ENCODE peak calls at places on chromosome 4, in five cellular contexts. R, G, U, H and P are unnamed samples.

GRCh38 chr4:75555294-75556164 is at the start of gene ODAPH:
- DNase-seq in R (no peak), G (no peak), U (no peak), H (no peak), P (peak)

GRCh38 chr4:122842392-122842791 is 15.8 kb downstream of the FGF2 start:
- DNase-seq in R (no peak), G (no peak), U (no peak), H (no peak), P (no peak)

GRCh38 chr4:5391492-5391891 is 316.9 kb downstream of the EVC2 start:
- DNase-seq in R (no peak), G (no peak), U (no peak), H (no peak), P (no peak)

GRCh38 chr4:24664956-24665355 is 80.6 kb upstream of the DHX15 start:
- DNase-seq in R (peak), G (no peak), U (no peak), H (no peak), P (no peak)

GRCh38 chr4:7424553-7425111 is 10.1 kb downstream of the PSAPL1 start:
- DNase-seq in R (no peak), G (no peak), U (no peak), H (peak), P (peak)

GRCh38 chr4:86935833-86936721 is 1.3 kb downstream of the AFF1 start:
- DNase-seq in R (no peak), G (no peak), U (peak), H (peak), P (no peak)

GRCh38 chr4:6331018-6331417 is 61.4 kb downstream of the WFS1 start:
- DNase-seq in R (no peak), G (no peak), U (no peak), H (no peak), P (no peak)

GRCh38 chr4:108029321-108029720 is 39.6 kb downstream of the HADH start:
- DNase-seq in R (no peak), G (no peak), U (no peak), H (no peak), P (no peak)

GRCh38 chr4:1293981-1294380 is 4.3 kb downstream of the MAEA start:
- DNase-seq in R (no peak), G (no peak), U (no peak), H (no peak), P (no peak)

GRCh38 chr4:111650553-111651183 is 494.6 kb upstream of the FAM241A start:
- DNase-seq in R (no peak), G (no peak), U (no peak), H (no peak), P (no peak)

GRCh38 chr4:98633159-98633558 is 25.3 kb downstream of the TSPAN5 start:
- DNase-seq in R (no peak), G (no peak), U (no peak), H (no peak), P (no peak)

GRCh38 chr4:98632258-98632657 is 26.2 kb downstream of the TSPAN5 start:
- DNase-seq in R (no peak), G (no peak), U (no peak), H (no peak), P (no peak)

GRCh38 chr4:98627883-98628282 is 30.5 kb downstream of the TSPAN5 start:
- DNase-seq in R (peak), G (no peak), U (no peak), H (no peak), P (no peak)

GRCh38 chr4:98631506-98631905 is 26.9 kb downstream of the TSPAN5 start:
- DNase-seq in R (no peak), G (no peak), U (no peak), H (no peak), P (no peak)

DNA sequence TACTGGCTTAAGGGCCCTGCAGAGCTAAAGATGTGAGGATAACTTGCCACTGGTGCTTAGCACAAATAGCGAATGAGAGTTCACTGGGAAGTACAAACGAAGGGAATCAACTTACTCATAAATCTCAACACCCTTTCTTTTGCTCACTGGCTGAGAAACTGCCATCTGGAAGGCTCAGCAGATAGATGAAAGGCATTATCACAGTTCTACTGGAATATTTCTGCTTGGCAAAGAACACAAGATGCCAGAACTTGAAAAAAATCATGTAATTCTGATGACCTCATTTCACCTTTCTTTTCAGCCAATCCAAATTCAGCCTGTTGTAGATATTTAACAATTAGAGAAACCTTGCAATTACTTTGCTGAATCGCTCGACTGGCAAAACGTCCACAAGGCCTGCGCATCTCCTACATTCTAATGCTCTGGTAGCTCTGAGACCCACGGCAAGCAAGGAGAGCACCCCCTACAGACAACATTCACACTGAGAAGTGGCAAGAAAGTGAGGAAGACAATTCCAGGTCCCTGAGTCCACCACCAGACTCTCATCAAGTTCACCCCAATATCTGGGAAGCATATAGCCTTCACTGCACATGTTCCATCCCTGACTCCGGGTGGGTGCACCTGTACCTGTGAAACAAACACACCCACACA is 27.5 kb downstream of the TSPAN5 start:
- DNase-seq in R (no peak), G (no peak), U (no peak), H (no peak), P (no peak)
- TF ChIP-seq CTCF in R (no peak), G (no peak), U (no peak), H (no peak), P (no peak)

DNA sequence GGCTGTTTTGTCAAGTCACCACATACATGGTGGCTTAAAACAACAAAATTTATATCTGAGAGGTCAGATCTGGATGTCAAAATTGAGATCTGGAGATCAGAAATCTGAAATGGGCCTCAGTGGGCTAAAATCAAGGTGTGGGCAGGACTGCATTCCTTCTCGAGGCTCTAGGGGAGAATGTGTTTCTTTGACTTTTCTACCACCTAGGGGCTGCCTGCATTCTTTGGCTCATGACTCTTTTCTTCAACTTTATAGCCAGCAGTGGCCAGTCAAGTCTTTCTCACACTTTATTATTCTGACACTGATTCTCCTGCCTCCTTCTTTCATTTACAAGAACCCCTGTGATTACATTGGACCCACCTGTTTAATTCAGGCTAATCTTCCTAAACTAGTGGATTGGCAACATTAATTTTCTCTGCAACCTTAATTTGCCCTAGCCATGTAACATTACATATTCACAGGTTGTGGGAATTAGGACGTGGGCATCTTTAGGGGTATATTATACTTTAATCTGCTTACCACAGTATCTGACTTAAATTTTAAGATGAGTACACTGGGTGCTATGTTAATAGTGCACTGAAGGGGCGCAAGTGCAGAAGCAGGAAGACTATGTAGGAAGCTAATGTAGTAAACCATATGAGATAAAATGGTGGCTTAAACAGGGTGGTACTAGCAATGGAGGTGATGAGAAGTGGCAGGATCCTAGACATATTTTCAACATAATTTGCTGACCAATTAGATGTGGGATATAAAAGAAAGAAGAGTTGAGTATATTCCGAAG is 188.0 kb downstream of the SLC4A4 start:
- DNase-seq in R (no peak), G (no peak), U (no peak), H (no peak), P (no peak)
- TF ChIP-seq CTCF in R (peak), G (peak), U (no peak), H (no peak), P (peak)

GRCh38 chr4:119785963-119786362 is 157.4 kb upstream of the PDE5A start:
- DNase-seq in R (no peak), G (no peak), U (no peak), H (no peak), P (no peak)
- TF ChIP-seq CTCF in R (peak), G (no peak), U (peak), H (peak), P (peak)

GRCh38 chr4:109977854-109978501 is 65.3 kb downstream of the EGF start:
- DNase-seq in R (no peak), G (no peak), U (no peak), H (no peak), P (no peak)

GRCh38 chr4:109979932-109980717 is 67.4 kb downstream of the EGF start:
- DNase-seq in R (peak), G (no peak), U (no peak), H (no peak), P (no peak)

GRCh38 chr4:109976189-109976588 is 63.5 kb downstream of the EGF start:
- DNase-seq in R (no peak), G (no peak), U (no peak), H (no peak), P (no peak)

GRCh38 chr4:109981936-109982335 is 69.3 kb downstream of the EGF start:
- DNase-seq in R (no peak), G (no peak), U (no peak), H (no peak), P (no peak)

GRCh38 chr4:109978704-109979103 is 66.0 kb downstream of the EGF start:
- DNase-seq in R (no peak), G (no peak), U (no peak), H (no peak), P (no peak)
- TF ChIP-seq CTCF in R (peak), G (peak), U (no peak), H (no peak), P (no peak)